ENCODE peak calls at places on chromosomes 6 and 20, in nine cellular contexts. T is fibroblast of the aortic adventitia; W is glutamatergic neuron; J is activated CD8-positive, alpha-beta T cell treated with anti-CD3 and anti-CD28 coated beads for 36 hours; B is heart left ventricle; N is neural crest cell; D is OCI-LY7; A is endodermal cell; E is cardiac fibroblast. K is an unnamed sample.

GRCh38 chr20:37539956-37540455 is 12.3 kb upstream of the BLCAP start:
- DNase-seq in B (no peak), N (no peak), D (no peak), T (no peak), A (no peak), E (no peak), W (no peak), J (no peak), K (no peak)

GRCh38 chr6:39430968-39431523 is 108.5 kb upstream of the KCNK16 start:
- DNase-seq in A (peak), E (no peak), D (no peak), B (peak), J (no peak), N (no peak), W (peak), T (no peak), K (no peak)

GRCh38 chr6:39280247-39280731 is 33.9 kb downstream of the KCNK17 start:
- DNase-seq in T (no peak), A (peak), E (peak), W (no peak), D (no peak), J (no peak), B (peak), N (no peak), K (no peak)

GRCh38 chr20:6006603-6006949 is 47.3 kb downstream of the LRRN4 start:
- DNase-seq in T (no peak), W (no peak), E (no peak), J (peak), D (no peak), N (no peak), A (no peak), B (no peak), K (no peak)

GRCh38 chr6:25137497-25137896 is 141.7 kb upstream of the CARMIL1 start:
- DNase-seq in W (no peak), E (peak), T (peak), N (no peak), B (no peak), A (no peak), J (peak), D (peak), K (no peak)

GRCh38 chr20:3068986-3069900 is 2.2 kb upstream of the OXT start:
- DNase-seq in A (peak), W (no peak), J (peak), T (no peak), D (peak), N (no peak), B (no peak), E (peak), K (no peak)

GRCh38 chr20:35539756-35540212 is 2.1 kb upstream of the ERGIC3 start:
- DNase-seq in B (no peak), W (peak), J (peak), T (no peak), N (peak), A (peak), E (no peak), D (peak), K (peak)

GRCh38 chr6:168347615-168348014 is 28.0 kb upstream of the DACT2 start:
- DNase-seq in B (no peak), E (no peak), A (peak), W (no peak), T (no peak), N (no peak), J (no peak), D (no peak), K (no peak)

GRCh38 chr6:166430269-166430668 is 47.5 kb upstream of the MPC1 start:
- DNase-seq in B (no peak), T (no peak), A (no peak), W (no peak), E (no peak), N (no peak), J (no peak), D (no peak), K (no peak)

GRCh38 chr6:28725890-28726348 is 197.9 kb downstream of the TRIM27 start:
- DNase-seq in D (no peak), E (peak), A (peak), B (no peak), J (peak), N (no peak), T (no peak), W (no peak), K (no peak)

GRCh38 chr6:87714093-87714809 is 12.2 kb upstream of the AKIRIN2 start:
- DNase-seq in T (peak), E (peak), N (no peak), W (no peak), A (no peak), B (no peak), D (peak), J (peak), K (no peak)

DNA sequence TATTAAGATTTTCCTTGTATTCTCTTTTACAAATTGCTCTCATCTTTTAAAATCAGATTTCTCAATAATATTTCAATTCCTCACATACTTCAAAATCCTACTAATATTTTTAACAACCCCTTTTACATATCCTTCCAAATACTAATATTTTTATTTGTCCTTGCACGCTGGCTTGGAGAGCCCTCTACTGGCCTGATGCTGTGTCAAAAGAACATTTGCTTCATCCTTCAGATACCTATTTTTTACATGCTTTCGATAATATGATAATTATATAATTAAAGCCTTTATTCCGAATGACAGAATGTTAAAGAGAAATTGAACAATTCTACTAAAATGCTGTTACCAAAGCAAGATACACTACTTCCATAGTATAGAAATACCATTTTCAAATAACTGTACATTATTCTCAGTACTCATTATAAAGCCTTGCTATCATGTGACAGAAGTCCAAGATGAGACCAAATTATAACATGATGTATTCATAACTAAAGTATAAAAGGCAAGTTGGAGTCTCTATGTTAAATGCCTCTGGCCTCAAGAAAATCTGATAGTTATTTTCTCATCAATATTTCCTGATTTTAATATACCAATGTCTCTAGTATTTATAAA is 39.0 kb upstream of the PLN start:
- DNase-seq in D (peak), J (peak), B (peak), E (peak), N (no peak), T (peak), A (peak), W (peak), K (no peak)
- TF ChIP-seq CTCF in D (peak), J (peak), B (peak), E (peak), N (peak), T (peak), A (peak), W (no peak), K (no peak)

GRCh38 chr20:965956-966355 is 36.2 kb downstream of the RSPO4 start:
- DNase-seq in A (no peak), E (no peak), D (no peak), W (no peak), N (no peak), J (no peak), B (no peak), T (no peak), K (no peak)
- TF ChIP-seq CTCF in A (no peak), E (no peak), D (no peak), W (no peak), N (no peak), J (no peak), B (no peak), T (no peak), K (no peak)

DNA sequence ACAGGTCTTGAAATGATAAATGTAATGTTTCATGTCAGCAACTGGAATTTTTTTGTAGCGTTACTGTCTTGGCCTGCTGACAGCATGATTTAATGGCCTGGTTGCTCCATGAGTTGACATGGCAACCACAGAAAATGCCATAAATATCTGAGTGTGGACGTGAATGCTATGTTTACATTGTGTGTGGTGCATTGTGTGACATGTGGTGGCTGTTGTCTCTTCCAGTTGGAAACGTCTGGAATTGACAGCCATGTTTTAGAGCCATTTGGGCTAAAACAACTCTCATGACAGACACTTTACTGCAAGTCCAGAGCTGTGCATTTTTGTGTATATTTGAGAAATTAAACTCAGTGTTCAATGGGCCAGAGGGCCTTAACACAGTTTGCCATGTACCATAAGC is 170.0 kb downstream of the FOXA2 start:
- DNase-seq in N (no peak), A (no peak), W (no peak), J (no peak), T (peak), E (peak), D (no peak), B (no peak), K (no peak)
- TF ChIP-seq CTCF in N (no peak), A (no peak), W (no peak), J (no peak), T (no peak), E (no peak), D (no peak), B (no peak), K (no peak)

GRCh38 chr20:44448753-44449546 is 26.7 kb upstream of the TTPAL start:
- DNase-seq in T (no peak), A (peak), D (peak), B (no peak), E (peak), N (peak), J (peak), W (peak), K (no peak)
- TF ChIP-seq CTCF in T (no peak), A (peak), D (peak), B (peak), E (peak), N (peak), J (peak), W (no peak), K (no peak)

GRCh38 chr6:137921823-137922222 is 54.8 kb downstream of the TNFAIP3 start:
- DNase-seq in D (no peak), T (no peak), E (no peak), B (no peak), J (peak), N (no peak), A (no peak), W (no peak), K (no peak)
- TF ChIP-seq CTCF in D (no peak), T (no peak), E (peak), B (no peak), J (peak), N (no peak), A (peak), W (no peak), K (no peak)

K was measured in activated B cell treated with CpG ODN at 0.5 μM for 24 hours.